ENCODE peak calls at places on chromosomes 16 and 17, in nine cellular contexts. H, J, A, U, N, Q, W, P and L are unnamed samples.
A peak's percentile ranks its signal among the peaks of the same experiment; 100 is the strongest.

GRCh38 chr16:61721561-61721960 is 314.7 kb downstream of the CDH8 start:
- DNase-seq in H (no peak), J (no peak), A (no peak), U (no peak), N (no peak), Q (no peak), W (no peak), P (no peak), L (no peak)

GRCh38 chr17:38883592-38884526 is 14.0 kb downstream of the LASP1 start:
- DNase-seq in H (no peak), J (no peak), A (no peak), U (no peak), N (no peak), Q (no peak), W (no peak), P (no peak), L (no peak)

GRCh38 chr16:66168777-66169176 is 197.7 kb upstream of the CDH5 start:
- DNase-seq in H (no peak), J (no peak), A (no peak), U (no peak), N (no peak), Q (no peak), W (no peak), P (no peak), L (no peak)

GRCh38 chr16:74936902-74937560 is 47.9 kb downstream of the WDR59 start:
- DNase-seq in H (no peak), J (peak; percentile 15), A (peak; percentile 95), U (no peak), N (no peak), Q (no peak), W (no peak), P (no peak), L (no peak)

GRCh38 chr17:73657473-73658116 is 13.3 kb upstream of the SDK2 start:
- DNase-seq in H (peak; percentile 88), J (peak; percentile 72), A (no peak), U (peak; percentile 28), N (peak; percentile 74), Q (peak; percentile 52), W (no peak), P (peak; percentile 53), L (peak; percentile 65)

GRCh38 chr16:50665128-50665878 is 15.8 kb downstream of the SNX20 start:
- DNase-seq in H (peak; percentile 95), J (peak; percentile 56), A (peak; percentile 57), U (peak; percentile 84), N (peak; percentile 82), Q (peak; percentile 79), W (peak; percentile 85), P (peak; percentile 79), L (peak; percentile 87)

GRCh38 chr16:66161942-66162341 is 204.5 kb upstream of the CDH5 start:
- DNase-seq in H (no peak), J (peak; percentile 20), A (no peak), U (no peak), N (no peak), Q (no peak), W (no peak), P (no peak), L (no peak)

GRCh38 chr17:3335876-3336275 is 37.7 kb upstream of the OR3A1 start:
- DNase-seq in H (no peak), J (peak; percentile 43), A (no peak), U (no peak), N (no peak), Q (no peak), W (no peak), P (no peak), L (no peak)

GRCh38 chr17:39979021-39979660 is 1.5 kb upstream of the PSMD3 start:
- DNase-seq in H (no peak), J (peak; percentile 23), A (peak; percentile 96), U (no peak), N (no peak), Q (no peak), W (peak; percentile 68), P (no peak), L (no peak)

GRCh38 chr17:72346306-72346705 is 225.5 kb downstream of the SOX9 start:
- DNase-seq in H (no peak), J (no peak), A (no peak), U (no peak), N (no peak), Q (no peak), W (no peak), P (no peak), L (no peak)

GRCh38 chr16:83354015-83354414 is 453.8 kb upstream of the HSBP1 start:
- DNase-seq in H (no peak), J (no peak), A (no peak), U (no peak), N (no peak), Q (peak; percentile 45), W (no peak), P (peak; percentile 81), L (no peak)

GRCh38 chr16:2595376-2596200 is 57.8 kb downstream of the PDPK1 start:
- DNase-seq in H (no peak), J (no peak), A (no peak), U (no peak), N (no peak), Q (no peak), W (no peak), P (no peak), L (no peak)

GRCh38 chr16:22123146-22123545 is 30.8 kb downstream of the VWA3A start:
- DNase-seq in H (no peak), J (peak; percentile 31), A (no peak), U (no peak), N (no peak), Q (no peak), W (no peak), P (no peak), L (no peak)

GRCh38 chr16:81130126-81130525 is 33.9 kb upstream of the GCSH start:
- DNase-seq in H (no peak), J (no peak), A (no peak), U (no peak), N (no peak), Q (no peak), W (no peak), P (no peak), L (no peak)

GRCh38 chr17:64326420-64327054 is 63.5 kb upstream of the TEX2 start:
- DNase-seq in H (no peak), J (peak; percentile 38), A (no peak), U (peak; percentile 75), N (peak; percentile 18), Q (peak; percentile 93), W (peak; percentile 55), P (peak; percentile 64), L (peak; percentile 44)

GRCh38 chr17:74442670-74443515 is 11.0 kb downstream of the GPRC5C start:
- DNase-seq in H (peak; percentile 97), J (peak; percentile 66), A (no peak), U (peak; percentile 90), N (peak; percentile 91), Q (peak; percentile 94), W (peak; percentile 80), P (peak; percentile 96), L (peak; percentile 95)

GRCh38 chr17:83069571-83069906 is 9.9 kb upstream of the METRNL start:
- DNase-seq in H (no peak), J (no peak), A (no peak), U (no peak), N (no peak), Q (peak; percentile 6), W (no peak), P (no peak), L (no peak)

DNA sequence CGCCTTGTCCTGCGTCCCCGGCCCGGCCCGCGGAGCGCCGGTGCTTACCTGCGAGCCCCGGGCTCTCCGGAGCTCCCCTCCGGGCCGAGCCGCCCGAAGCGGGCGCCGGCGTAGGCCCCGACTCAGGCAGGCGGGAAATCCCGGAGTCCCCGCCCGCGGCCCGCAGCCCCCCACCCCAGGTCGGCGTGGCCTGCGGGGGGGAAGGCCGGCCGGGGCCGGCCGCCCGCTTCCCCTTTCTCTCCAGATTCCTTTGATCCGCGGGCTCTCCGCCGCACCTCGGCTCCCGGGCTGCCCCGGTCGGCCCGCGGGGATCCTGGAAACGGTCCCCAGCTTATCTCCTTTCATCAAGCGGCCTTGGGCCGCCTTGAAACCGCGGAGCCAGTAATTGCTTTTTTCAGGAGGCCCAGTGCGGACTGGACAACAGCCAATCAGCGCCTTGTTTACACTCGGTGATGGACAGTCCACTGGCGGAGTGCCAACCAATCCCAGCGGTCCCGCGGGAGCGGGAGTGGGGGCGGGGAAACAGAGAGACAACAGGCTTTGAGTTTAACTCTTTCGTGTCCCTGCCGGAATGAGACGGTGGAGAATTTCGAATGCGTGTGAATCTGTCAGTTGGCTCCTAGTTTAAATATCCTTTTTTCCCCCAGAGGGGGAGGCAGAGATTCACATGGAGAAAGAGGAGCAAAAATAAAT is 1.4 kb upstream of the BAHCC1 start:
- DNase-seq in H (peak; percentile 100), J (peak; percentile 100), A (peak; percentile 99), U (peak; percentile 100), N (peak; percentile 100), Q (peak; percentile 100), W (peak; percentile 100), P (peak; percentile 100), L (peak; percentile 100)
- TF ChIP-seq POLR2A in H (peak; percentile 75), J (peak; percentile 49), A (no peak), U (peak; percentile 89), N (peak; percentile 66), Q (peak; percentile 88), W (peak; percentile 82), P (peak; percentile 90), L (no peak)

DNA sequence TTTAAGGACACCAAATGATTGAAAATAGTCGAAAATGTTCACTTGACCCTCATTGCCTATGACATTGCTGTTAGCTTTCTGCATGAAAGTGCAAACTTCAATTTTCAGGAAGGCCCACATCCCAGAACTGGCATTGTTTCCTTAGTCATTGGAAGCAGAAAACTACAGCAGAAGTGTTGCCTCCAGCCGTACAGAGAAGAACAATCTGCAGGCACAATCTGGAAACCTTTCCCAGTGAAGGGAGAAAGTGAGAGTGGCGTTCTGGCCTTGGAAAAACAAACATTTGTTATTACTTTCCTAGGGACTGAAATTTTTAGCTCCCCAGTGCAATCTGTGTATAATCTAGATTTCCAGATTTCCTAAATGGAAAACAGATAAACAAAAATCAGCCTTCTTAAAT is 529.5 kb upstream of the RBFOX1 start:
- DNase-seq in H (peak; percentile 10), J (no peak), A (no peak), U (no peak), N (no peak), Q (no peak), W (no peak), P (no peak), L (no peak)
- H3K27ac ChIP-seq in H (no peak overlapping the region), J (no peak overlapping the region), A (no peak overlapping the region), U (no peak overlapping the region), N (no peak overlapping the region), Q (no peak overlapping the region), W (no peak overlapping the region), P (no peak overlapping the region), L (no peak overlapping the region)

DNA sequence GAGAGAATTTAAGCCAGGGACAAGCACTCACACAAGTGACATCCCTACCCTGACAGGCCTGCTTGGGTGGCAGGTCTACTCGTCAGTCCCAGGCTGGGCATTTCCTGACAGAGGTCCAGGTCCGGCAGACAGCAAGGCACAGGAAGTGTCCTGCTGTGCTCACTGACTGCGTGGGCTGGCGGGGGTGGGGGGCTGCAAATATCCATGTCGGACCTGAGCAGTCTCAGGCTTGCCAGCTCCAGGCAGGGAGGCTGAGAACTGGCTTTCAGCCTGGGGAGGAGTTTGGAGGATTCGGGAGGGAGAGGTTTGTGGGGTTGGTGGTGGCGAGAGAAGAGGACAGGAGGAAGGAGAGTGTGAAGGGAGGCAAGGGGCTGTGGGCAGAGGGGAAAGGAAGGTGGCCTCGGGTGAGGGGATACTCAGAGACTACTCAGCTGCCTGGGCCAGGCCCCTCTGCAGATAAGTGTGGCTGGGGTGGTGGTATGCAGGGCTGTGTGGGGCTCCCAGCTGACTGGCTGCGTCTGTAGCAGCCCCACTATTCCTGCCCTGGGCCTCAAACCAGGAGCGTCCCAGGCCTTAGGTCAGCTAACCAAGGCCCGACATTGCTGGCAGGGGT is 7.8 kb downstream of the HIC1 start:
- DNase-seq in H (peak; percentile 92), J (no peak), A (peak; percentile 49), U (no peak), N (no peak), Q (peak; percentile 48), W (peak; percentile 68), P (no peak), L (no peak)
- TF ChIP-seq POLR2A in H (no peak), J (no peak), A (peak; percentile 41), U (no peak), N (no peak), Q (no peak), W (no peak), P (no peak), L (no peak)

GRCh38 chr17:77090476-77090875 is 50.3 kb upstream of the SEC14L1 start:
- DNase-seq in H (no peak), J (no peak), A (no peak), U (no peak), N (peak; percentile 23), Q (no peak), W (no peak), P (no peak), L (no peak)
- H3K27ac ChIP-seq in H (no peak overlapping the region), J (no peak overlapping the region), A (no peak overlapping the region), U (no peak overlapping the region), N (peak overlapping the region; percentile 91), Q (no peak overlapping the region), W (peak overlapping the region; percentile 95), P (no peak overlapping the region), L (peak overlapping the region; percentile 94)